ENCODE peak calls at places on chromosomes 3 and 15, in six cellular contexts. C is HepG2; X is neural crest cell; Z is breast epithelium; A is SW480; S is effector CD8-positive, alpha-beta T cell. K is an unnamed sample.
A peak's percentile ranks its signal among the peaks of the same experiment; 100 is the strongest.

GRCh38 chr3:36991923-36992805 is 767 bp downstream of the EPM2AIP1 start:
- DNase-seq in C (peak; percentile 46), A (peak; percentile 16), X (peak; percentile 8), S (no peak), Z (no peak), K (no peak)

GRCh38 chr3:43866529-43867353 is 176.0 kb downstream of the ABHD5 start:
- DNase-seq in C (no peak), X (no peak), S (no peak), Z (no peak), A (peak; percentile 10), K (no peak)

GRCh38 chr3:107994181-107994580 is 96.7 kb downstream of the CD47 start:
- DNase-seq in Z (no peak), X (no peak), C (no peak), S (no peak), A (no peak), K (no peak)

GRCh38 chr3:183085634-183086390 is 13.5 kb downstream of the MCCC1 start:
- DNase-seq in Z (no peak), A (no peak), S (no peak), X (peak; percentile 14), C (no peak), K (peak; percentile 13)

GRCh38 chr3:147977001-147977400 is 567.8 kb downstream of the ZIC1 start:
- DNase-seq in S (no peak), C (no peak), X (no peak), A (no peak), Z (no peak), K (no peak)

GRCh38 chr3:37028329-37028728 is 35.0 kb downstream of the MLH1 start:
- DNase-seq in A (no peak), C (no peak), S (no peak), Z (no peak), X (no peak), K (peak; percentile 9)

GRCh38 chr3:153165211-153165815 is 3.3 kb downstream of the RAP2B start:
- DNase-seq in A (no peak), X (no peak), C (no peak), Z (no peak), S (no peak), K (no peak)

GRCh38 chr15:68789041-68789920 is 31.4 kb downstream of the ANP32A start:
- DNase-seq in A (no peak), X (no peak), Z (peak; percentile 52), S (no peak), C (no peak), K (no peak)

GRCh38 chr15:73305331-73306211 is 63.2 kb downstream of the HCN4 start:
- DNase-seq in Z (no peak), X (peak; percentile 45), S (no peak), A (peak; percentile 63), C (peak; percentile 57), K (peak; percentile 62)

GRCh38 chr3:8464668-8465067 is 37.0 kb upstream of the LMCD1 start:
- DNase-seq in Z (no peak), X (no peak), C (no peak), A (no peak), S (no peak), K (no peak)